ENCODE peak calls at places on chromosomes 4 and X, in six cellular contexts. T is SK-N-SH, Y is K562, B is GM12878, A is HepG2, H is H1. S is an unnamed sample.

GRCh38 chr4:188822698-188823097 is 683.5 kb downstream of the TRIML1 start:
- DNase-seq in B (no peak), H (peak), Y (no peak), T (no peak), A (no peak), S (no peak)

GRCh38 chr4:73222466-73223257 is 35.9 kb downstream of the ANKRD17 start:
- DNase-seq in T (peak), A (peak), Y (peak), H (no peak), B (peak), S (peak)

GRCh38 chr4:134935320-134935719 is 733.7 kb upstream of the PABPC4L start:
- DNase-seq in H (no peak), A (no peak), T (peak), B (no peak), Y (peak), S (no peak)

GRCh38 chr4:10889819-10890218 is 205.3 kb upstream of the CLNK start:
- DNase-seq in A (no peak), T (no peak), H (no peak), Y (no peak), B (no peak), S (no peak)

GRCh38 chrX:10892605-10893225 is 218.4 kb upstream of the HCCS start:
- DNase-seq in A (no peak), H (no peak), Y (no peak), B (no peak), T (no peak), S (no peak)

GRCh38 chr4:95674451-95675095 is 125.8 kb upstream of the UNC5C start:
- DNase-seq in T (no peak), A (no peak), Y (no peak), H (no peak), B (no peak), S (no peak)

GRCh38 chr4:41124916-41125548 is 89.3 kb downstream of the APBB2 start:
- DNase-seq in B (no peak), T (no peak), Y (no peak), H (peak), A (peak), S (no peak)

GRCh38 chr4:94678896-94679295 is 78.9 kb upstream of the BMPR1B start:
- DNase-seq in T (no peak), Y (no peak), B (no peak), H (no peak), A (no peak), S (no peak)

GRCh38 chr4:3642056-3642630 is 109.9 kb upstream of the LRPAP1 start:
- DNase-seq in B (no peak), Y (no peak), H (no peak), T (no peak), A (no peak), S (no peak)

GRCh38 chr4:169208516-169208915 is 62.2 kb downstream of the SH3RF1 start:
- DNase-seq in A (no peak), T (no peak), Y (no peak), H (no peak), B (no peak), S (no peak)

GRCh38 chr4:74377714-74378113 is 12.8 kb downstream of the EREG start:
- DNase-seq in Y (no peak), B (no peak), H (no peak), T (no peak), A (no peak), S (no peak)

GRCh38 chrX:96710031-96710430 is 25.4 kb downstream of the DIAPH2 start:
- DNase-seq in T (no peak), A (no peak), Y (no peak), H (no peak), B (no peak), S (no peak)

GRCh38 chr4:23945521-23946017 is 55.7 kb upstream of the PPARGC1A start:
- DNase-seq in B (no peak), Y (no peak), T (no peak), H (no peak), A (peak), S (peak)

GRCh38 chrX:102684772-102685520 is 27.3 kb upstream of the GPRASP2 start:
- DNase-seq in Y (no peak), B (peak), T (no peak), H (no peak), A (no peak), S (no peak)

GRCh38 chr4:114136067-114136466 is 156.6 kb upstream of the ARSJ start:
- DNase-seq in A (no peak), T (no peak), B (no peak), Y (no peak), H (no peak), S (no peak)

GRCh38 chrX:123087326-123087725 is 96.8 kb upstream of the GRIA3 start:
- DNase-seq in B (no peak), Y (no peak), T (no peak), H (no peak), A (peak), S (peak)

GRCh38 chr4:14853186-14853946 is 148.9 kb upstream of the CPEB2 start:
- DNase-seq in A (no peak), H (no peak), Y (no peak), T (no peak), B (no peak), S (no peak)

GRCh38 chrX:15298780-15299179 is 16.7 kb downstream of the ASB11 start:
- DNase-seq in B (no peak), T (no peak), H (no peak), A (no peak), Y (no peak), S (no peak)

GRCh38 chrX:153903991-153904957 is at the start of gene AVPR2:
- DNase-seq in H (no peak), B (no peak), T (peak), A (no peak), Y (no peak), S (no peak)

GRCh38 chrX:10168226-10168625 is 11.5 kb downstream of the CLCN4 start:
- DNase-seq in A (peak), Y (no peak), H (no peak), B (no peak), T (no peak), S (peak)

GRCh38 chr4:11543710-11544109 is 115.0 kb upstream of the HS3ST1 start:
- DNase-seq in Y (no peak), T (no peak), H (no peak), A (no peak), B (no peak), S (no peak)

GRCh38 chr4:47215759-47216158 is 184.4 kb downstream of the GABRB1 start:
- DNase-seq in H (no peak), B (no peak), A (no peak), T (no peak), Y (no peak), S (no peak)
- TF ChIP-seq GABPA in H (no peak), B (no peak), A (no peak), T (no peak), Y (no peak), S (no peak)

DNA sequence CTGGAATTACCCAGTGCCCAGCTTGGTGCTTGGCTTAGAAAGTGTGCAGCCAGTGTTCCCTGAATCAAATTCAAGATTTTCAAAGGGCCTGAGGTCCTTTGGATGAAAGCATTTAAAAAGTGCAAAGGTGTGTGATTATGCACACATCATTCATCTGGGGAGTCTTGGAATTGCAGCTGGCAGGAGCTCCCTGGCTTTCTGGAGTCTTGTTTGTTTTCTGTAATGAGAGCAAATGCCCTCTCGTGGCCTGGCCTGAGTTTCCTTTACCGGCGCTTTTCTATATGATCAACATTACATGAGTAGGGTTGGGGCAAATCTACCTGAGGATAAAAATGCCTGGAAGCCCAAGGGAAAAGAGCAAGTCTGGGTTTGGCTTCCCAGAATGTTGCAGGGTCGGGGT is 24.6 kb upstream of the SORCS2 start:
- DNase-seq in A (peak), T (no peak), H (no peak), B (no peak), Y (no peak), S (no peak)
- TF ChIP-seq CTCF in A (no peak), T (no peak), H (no peak), B (no peak), Y (peak), S (no peak)

GRCh38 chr4:123651536-123652175 is 255.1 kb downstream of the SPRY1 start:
- DNase-seq in A (no peak), B (no peak), T (no peak), Y (no peak), H (no peak), S (no peak)

GRCh38 chr4:123649248-123649643 is 252.7 kb downstream of the SPRY1 start:
- DNase-seq in H (no peak), B (peak), Y (no peak), T (no peak), A (no peak), S (no peak)

GRCh38 chr4:123649644-123650356 is 253.2 kb downstream of the SPRY1 start:
- DNase-seq in H (peak), A (peak), T (no peak), B (no peak), Y (no peak), S (no peak)

GRCh38 chr4:123652501-123652900 is 255.9 kb downstream of the SPRY1 start:
- DNase-seq in T (no peak), Y (no peak), H (no peak), A (no peak), B (no peak), S (no peak)

GRCh38 chr4:123651127-123651526 is 254.5 kb downstream of the SPRY1 start:
- DNase-seq in T (no peak), A (no peak), H (no peak), B (no peak), Y (no peak), S (no peak)
- TF ChIP-seq GABPA in T (no peak), A (no peak), H (no peak), B (no peak), Y (no peak), S (no peak)

GRCh38 chrX:108134724-108135123 is 43.1 kb downstream of the ATG4A start:
- DNase-seq in H (no peak), T (no peak), B (no peak), Y (no peak), A (no peak), S (no peak)

GRCh38 chrX:108138814-108139213 is 47.2 kb downstream of the ATG4A start:
- DNase-seq in T (no peak), B (no peak), Y (no peak), A (no peak), H (no peak), S (no peak)

GRCh38 chrX:108139303-108139702 is 47.7 kb downstream of the ATG4A start:
- DNase-seq in A (no peak), B (no peak), H (no peak), T (peak), Y (peak), S (no peak)
- TF ChIP-seq CTCF in A (peak), B (peak), H (peak), T (peak), Y (peak), S (no peak)

DNA sequence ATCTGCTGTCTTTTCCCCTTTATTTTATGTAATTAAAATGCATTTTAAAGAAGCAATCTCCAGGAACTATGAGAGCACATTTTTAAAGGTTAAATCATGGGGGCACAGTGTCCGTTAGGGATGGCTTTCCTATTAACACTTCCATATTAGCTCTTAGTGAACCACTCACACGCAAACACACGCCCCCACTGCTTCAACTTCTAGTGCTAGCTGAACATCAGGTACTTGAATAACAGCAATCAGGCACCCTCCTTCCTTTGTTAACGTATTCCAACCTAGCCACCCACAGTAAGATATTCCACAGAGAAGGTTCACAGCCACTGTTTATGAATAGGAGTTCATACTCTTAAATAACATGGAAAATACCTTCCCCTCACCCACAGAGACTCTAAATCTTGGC is 9.3 kb downstream of the TMEM255A start:
- DNase-seq in A (no peak), B (no peak), T (no peak), Y (no peak), H (no peak), S (no peak)
- TF ChIP-seq GABPA in A (no peak), B (no peak), T (no peak), Y (no peak), H (no peak), S (no peak)

GRCh38 chrX:65745992-65746391 is 78.5 kb downstream of the MSN start:
- DNase-seq in Y (no peak), T (no peak), A (no peak), H (no peak), B (no peak), S (no peak)
- TF ChIP-seq CTCF in Y (peak), T (peak), A (no peak), H (no peak), B (no peak), S (no peak)

GRCh38 chr4:64718091-64718490 is 308.8 kb upstream of the TECRL start:
- DNase-seq in Y (no peak), H (no peak), A (no peak), B (no peak), T (no peak), S (no peak)

GRCh38 chr4:64715741-64716140 is 306.5 kb upstream of the TECRL start:
- DNase-seq in Y (no peak), T (no peak), A (no peak), B (no peak), H (no peak), S (no peak)

DNA sequence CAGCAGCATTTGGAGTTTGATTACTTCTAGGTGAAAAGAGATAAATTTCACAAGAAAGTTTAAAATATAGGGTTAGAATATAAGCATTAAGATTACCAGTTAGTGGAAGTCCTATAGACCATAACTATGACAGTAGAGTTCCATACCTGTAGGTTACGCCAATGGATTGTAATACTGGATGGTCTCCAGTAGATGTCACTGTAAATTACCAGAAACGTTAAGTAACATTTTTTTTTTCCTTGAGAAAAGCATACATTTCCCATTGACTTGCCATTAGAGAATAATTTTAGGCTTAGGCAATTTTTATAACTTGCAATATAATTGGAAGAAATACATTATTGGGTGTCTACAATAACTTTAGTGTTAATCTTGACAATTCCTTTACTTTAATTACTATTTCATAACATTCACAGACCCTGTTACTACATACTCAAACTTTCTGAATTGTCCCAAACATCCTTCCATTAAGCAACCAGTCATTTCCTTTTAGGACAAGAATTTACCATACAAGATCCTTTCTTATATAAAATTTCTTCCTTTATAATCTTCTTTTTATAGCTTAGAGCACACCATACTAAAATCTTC is 304.1 kb upstream of the TECRL start:
- DNase-seq in T (peak), A (peak), H (no peak), Y (peak), B (no peak), S (no peak)
- TF ChIP-seq GABPA in T (no peak), A (no peak), H (no peak), Y (no peak), B (no peak), S (no peak)

DNA sequence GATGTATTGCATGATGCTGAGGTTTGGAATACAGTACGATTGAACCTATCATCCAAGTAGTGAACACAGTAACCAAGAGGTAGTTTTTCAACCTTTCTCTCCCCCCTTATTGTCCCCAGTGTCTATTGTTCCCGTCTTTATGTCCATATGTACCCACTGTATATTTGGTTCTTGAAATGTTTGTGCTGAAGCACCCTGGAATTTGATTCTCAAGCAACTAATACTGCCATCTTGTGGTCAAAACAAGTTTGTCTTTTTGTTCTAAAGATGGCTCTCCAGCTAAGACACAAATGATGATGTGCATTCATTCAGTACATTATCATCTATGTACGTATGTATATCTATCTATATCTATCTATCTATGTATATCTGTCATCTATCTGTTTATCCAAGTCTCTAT is 33.5 kb upstream of the DCX start:
- DNase-seq in Y (peak), T (peak), B (no peak), A (peak), H (no peak), S (peak)
- TF ChIP-seq CTCF in Y (peak), T (peak), B (peak), A (peak), H (no peak), S (no peak)